ENCODE peak calls at places on chromosomes 5 and 9, in six cellular contexts. C is H9, K is left ventricle myocardium inferior, L is IMR-90, P is thoracic aorta, X is RWPE1. V is an unnamed sample.

GRCh38 chr5:163565931-163566608 is 60.7 kb downstream of the MAT2B start:
- DNase-seq in C (peak; percentile 61), K (no peak), L (peak; percentile 36), P (no peak), X (peak; percentile 22), V (no peak)

GRCh38 chr9:119698535-119698934 is 329.3 kb upstream of the BRINP1 start:
- DNase-seq in C (no peak), K (no peak), L (no peak), P (no peak), X (no peak), V (no peak)

GRCh38 chr9:2465921-2466460 is 155.6 kb upstream of the VLDLR start:
- DNase-seq in C (no peak), K (no peak), L (peak; percentile 20), P (no peak), X (peak; percentile 0), V (no peak)

GRCh38 chr5:94314507-94315170 is 303.8 kb downstream of the KIAA0825 start:
- DNase-seq in C (no peak), K (no peak), L (no peak), P (no peak), X (no peak), V (no peak)

GRCh38 chr9:136332482-136332983 is 5.2 kb downstream of the GPSM1 start:
- DNase-seq in C (no peak), K (no peak), L (no peak), P (no peak), X (no peak), V (no peak)

GRCh38 chr5:116696356-116696755 is 121.7 kb upstream of the SEMA6A start:
- DNase-seq in C (no peak), K (no peak), L (no peak), P (no peak), X (no peak), V (no peak)

GRCh38 chr5:117434266-117434665 is 859.6 kb upstream of the SEMA6A start:
- DNase-seq in C (no peak), K (no peak), L (no peak), P (no peak), X (no peak), V (no peak)

GRCh38 chr9:132757031-132757430 is 86.8 kb downstream of the GTF3C4 start:
- DNase-seq in C (no peak), K (no peak), L (no peak), P (no peak), X (no peak), V (no peak)

GRCh38 chr9:35659340-35659739 is 1.2 kb downstream of the CCDC107 start:
- DNase-seq in C (no peak), K (no peak), L (peak; percentile 49), P (no peak), X (no peak), V (no peak)

GRCh38 chr5:73985145-73985544 is 359.1 kb downstream of the ARHGEF28 start:
- DNase-seq in C (no peak), K (no peak), L (peak; percentile 45), P (no peak), X (peak; percentile 72), V (no peak)

GRCh38 chr9:136111190-136111589 is 7.5 kb downstream of the TMEM250 start:
- DNase-seq in C (no peak), K (no peak), L (no peak), P (no peak), X (no peak), V (no peak)

GRCh38 chr5:107208867-107209266 is 461.9 kb downstream of the EFNA5 start:
- DNase-seq in C (no peak), K (no peak), L (no peak), P (no peak), X (no peak), V (no peak)

GRCh38 chr5:95806687-95807086 is 15.8 kb downstream of the GLRX start:
- DNase-seq in C (no peak), K (no peak), L (no peak), P (no peak), X (no peak), V (no peak)

GRCh38 chr5:136023935-136024645 is 4.7 kb upstream of the TGFBI start:
- DNase-seq in C (no peak), K (no peak), L (peak; percentile 82), P (no peak), X (no peak), V (no peak)

GRCh38 chr5:1734908-1735289 is 64.7 kb downstream of the MRPL36 start:
- DNase-seq in C (peak; percentile 24), K (no peak), L (no peak), P (no peak), X (no peak), V (no peak)

GRCh38 chr5:158958048-158958994 is 141.4 kb downstream of the EBF1 start:
- DNase-seq in C (peak; percentile 55), K (no peak), L (no peak), P (no peak), X (no peak), V (no peak)

GRCh38 chr9:121963542-121963995 is 129.5 kb downstream of the TTLL11 start:
- DNase-seq in C (no peak), K (no peak), L (peak; percentile 88), P (no peak), X (peak; percentile 91), V (no peak)

GRCh38 chr9:38061326-38061947 is 7.6 kb downstream of the SHB start:
- DNase-seq in C (no peak), K (no peak), L (no peak), P (no peak), X (no peak), V (no peak)

GRCh38 chr5:174073088-174073487 is 27.6 kb downstream of the NSG2 start:
- DNase-seq in C (no peak), K (no peak), L (no peak), P (no peak), X (no peak), V (no peak)

GRCh38 chr5:128667148-128667547 is 129.1 kb upstream of the FBN2 start:
- DNase-seq in C (no peak), K (no peak), L (no peak), P (no peak), X (no peak), V (no peak)

GRCh38 chr9:77014597-77015263 is 4.7 kb upstream of the FOXB2 start:
- DNase-seq in C (peak; percentile 66), K (no peak), L (no peak), P (no peak), X (no peak), V (no peak)

GRCh38 chr9:18910858-18911257 is 122.2 kb downstream of the SAXO1 start:
- DNase-seq in C (no peak), K (no peak), L (peak; percentile 53), P (no peak), X (no peak), V (no peak)
- H3K27ac ChIP-seq in C (no peak overlapping the region), K (no peak overlapping the region), L (peak overlapping the region; percentile 57), P (no peak overlapping the region), X (no peak overlapping the region), V (no peak overlapping the region)

GRCh38 chr9:95090871-95091573 is 226.5 kb downstream of the FANCC start:
- DNase-seq in C (no peak), K (no peak), L (no peak), P (no peak), X (no peak), V (no peak)

GRCh38 chr9:95091971-95092320 is 225.6 kb downstream of the FANCC start:
- DNase-seq in C (no peak), K (no peak), L (peak; percentile 44), P (no peak), X (no peak), V (no peak)

GRCh38 chr9:95094002-95094401 is 223.5 kb downstream of the FANCC start:
- DNase-seq in C (no peak), K (no peak), L (no peak), P (no peak), X (no peak), V (no peak)

GRCh38 chr9:95091574-95091970 is 225.9 kb downstream of the FANCC start:
- DNase-seq in C (no peak), K (no peak), L (peak; percentile 53), P (no peak), X (no peak), V (no peak)

DNA sequence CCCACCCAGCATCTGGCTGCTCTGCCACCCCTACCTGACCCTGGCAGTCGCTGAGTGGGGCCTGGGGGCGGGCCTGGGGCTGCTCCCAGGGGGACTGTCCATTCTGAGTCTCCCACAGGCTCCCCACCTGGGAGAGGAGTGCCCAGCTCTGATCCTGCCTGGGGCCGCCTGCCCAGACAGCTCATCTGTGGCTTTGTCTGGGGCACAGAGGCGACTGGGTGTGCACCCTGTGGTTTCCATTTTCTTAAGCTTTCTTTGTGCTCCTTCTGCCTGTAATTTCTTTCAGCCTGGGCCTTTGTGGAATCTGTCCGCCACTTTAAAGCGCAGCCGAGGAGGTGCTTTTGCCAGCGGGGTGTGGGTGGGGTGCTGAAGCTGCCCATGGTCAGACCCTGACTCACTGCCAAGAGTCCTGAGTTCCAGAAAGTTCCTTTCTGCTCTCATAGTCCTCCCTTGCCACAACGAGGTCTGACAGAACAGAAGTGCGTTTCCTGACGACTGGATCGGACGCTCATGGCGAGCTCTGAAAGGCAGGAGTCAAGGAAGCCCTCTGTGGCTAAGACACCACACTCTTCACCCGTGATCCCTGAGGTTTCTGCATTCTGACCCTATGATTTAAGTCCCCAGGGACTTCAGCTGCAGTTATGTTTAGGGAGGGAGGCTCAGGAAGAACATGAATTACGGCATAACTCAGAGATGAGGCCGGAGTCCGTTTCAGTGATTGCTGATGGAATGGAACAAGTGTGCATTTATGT is 225.0 kb downstream of the FANCC start:
- DNase-seq in C (no peak), K (no peak), L (peak; percentile 68), P (no peak), X (peak; percentile 81), V (no peak)
- H3K27ac ChIP-seq in C (no peak overlapping the region), K (peak overlapping the region; percentile 90), L (no peak overlapping the region), P (peak overlapping the region; percentile 87), X (peak overlapping the region; percentile 98), V (peak overlapping the region; percentile 89)

GRCh38 chr5:68725905-68726683 is 367.7 kb upstream of the SLC30A5 start:
- DNase-seq in C (no peak), K (no peak), L (no peak), P (no peak), X (no peak), V (no peak)
- H3K27ac ChIP-seq in C (no peak overlapping the region), K (peak overlapping the region; percentile 15), L (no peak overlapping the region), P (no peak overlapping the region), X (no peak overlapping the region), V (peak overlapping the region; percentile 85)

GRCh38 chr5:37738057-37738691 is 101.7 kb downstream of the GDNF start:
- DNase-seq in C (no peak), K (no peak), L (peak; percentile 93), P (no peak), X (peak; percentile 59), V (no peak)
- H3K27ac ChIP-seq in C (no peak overlapping the region), K (no peak overlapping the region), L (no peak overlapping the region), P (peak overlapping the region; percentile 6), X (no peak overlapping the region), V (peak overlapping the region; percentile 86)

GRCh38 chr9:93536874-93537273 is 39.5 kb upstream of the PHF2 start:
- DNase-seq in C (no peak), K (no peak), L (no peak), P (no peak), X (no peak), V (no peak)
- H3K27ac ChIP-seq in C (no peak overlapping the region), K (no peak overlapping the region), L (no peak overlapping the region), P (no peak overlapping the region), X (no peak overlapping the region), V (no peak overlapping the region)

DNA sequence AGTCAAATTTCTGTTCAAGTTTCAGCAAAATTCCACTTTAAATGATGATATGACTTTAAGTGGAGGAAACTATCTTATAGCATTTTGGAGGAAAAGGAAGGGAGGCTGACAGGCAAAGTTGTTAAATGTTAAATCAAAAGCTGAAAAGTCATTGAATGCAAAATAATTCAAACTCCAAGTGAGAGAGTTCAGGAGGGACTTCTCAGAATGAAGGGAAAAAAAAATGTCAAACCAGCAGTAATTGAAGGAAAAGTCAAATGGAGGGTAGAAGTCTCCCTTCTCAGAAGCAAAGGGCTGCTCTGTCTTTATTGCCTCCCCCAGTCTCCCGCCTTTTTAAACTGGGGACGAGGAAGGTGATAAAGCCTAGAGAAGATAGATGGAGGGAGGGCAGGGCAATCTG is 134.8 kb downstream of the CMYA5 start:
- DNase-seq in C (no peak), K (no peak), L (no peak), P (no peak), X (no peak), V (no peak)
- H3K27ac ChIP-seq in C (no peak overlapping the region), K (no peak overlapping the region), L (no peak overlapping the region), P (no peak overlapping the region), X (no peak overlapping the region), V (no peak overlapping the region)